ENCODE peak calls at places on chromosomes 3 and 15, in six cellular contexts. Y is CD8-positive, alpha-beta memory T cell; P is SK-N-SH; T is pancreas; N is ovary; K is tibial artery. S is an unnamed sample.
A peak's percentile ranks its signal among the peaks of the same experiment; 100 is the strongest.

GRCh38 chr3:123818324-123818920 is 65.7 kb downstream of the MYLK start:
- DNase-seq in Y (no peak), P (no peak), T (no peak), N (no peak), K (no peak), S (no peak)

GRCh38 chr15:52678468-52679231 is 538 bp downstream of the ATOSA start:
- DNase-seq in Y (peak; percentile 82), P (peak; percentile 70), T (peak; percentile 93), N (peak; percentile 75), K (peak; percentile 77), S (peak; percentile 49)

GRCh38 chr3:36540898-36541518 is 160.7 kb downstream of the STAC start:
- DNase-seq in Y (no peak), P (no peak), T (no peak), N (no peak), K (no peak), S (no peak)

GRCh38 chr15:59344311-59344710 is 28.4 kb downstream of the MYO1E start:
- DNase-seq in Y (no peak), P (no peak), T (no peak), N (no peak), K (no peak), S (no peak)

GRCh38 chr15:91553455-91553854 is 300.1 kb upstream of the SLCO3A1 start:
- DNase-seq in Y (no peak), P (peak; percentile 10), T (no peak), N (no peak), K (no peak), S (no peak)

GRCh38 chr15:85869124-85869523 is 74.4 kb upstream of the KLHL25 start:
- DNase-seq in Y (no peak), P (no peak), T (no peak), N (no peak), K (no peak), S (no peak)

GRCh38 chr3:129016366-129016724 is 15.2 kb downstream of the EFCC1 start:
- DNase-seq in Y (peak; percentile 80), P (no peak), T (no peak), N (no peak), K (no peak), S (no peak)

GRCh38 chr3:195270350-195271115 is 426 bp downstream of the XXYLT1 start:
- DNase-seq in Y (no peak), P (peak; percentile 72), T (peak; percentile 48), N (peak; percentile 61), K (peak; percentile 55), S (no peak)

GRCh38 chr15:73283341-73283962 is 85.3 kb downstream of the HCN4 start:
- DNase-seq in Y (no peak), P (no peak), T (no peak), N (no peak), K (no peak), S (no peak)

GRCh38 chr15:85543741-85544155 is 163.3 kb downstream of the AKAP13 start:
- DNase-seq in Y (peak; percentile 70), P (no peak), T (peak; percentile 73), N (peak; percentile 66), K (peak; percentile 83), S (peak; percentile 71)

GRCh38 chr3:50316657-50317242 is 5.8 kb downstream of the HYAL2 start:
- DNase-seq in Y (peak; percentile 90), P (no peak), T (peak; percentile 40), N (no peak), K (no peak), S (peak; percentile 88)

DNA sequence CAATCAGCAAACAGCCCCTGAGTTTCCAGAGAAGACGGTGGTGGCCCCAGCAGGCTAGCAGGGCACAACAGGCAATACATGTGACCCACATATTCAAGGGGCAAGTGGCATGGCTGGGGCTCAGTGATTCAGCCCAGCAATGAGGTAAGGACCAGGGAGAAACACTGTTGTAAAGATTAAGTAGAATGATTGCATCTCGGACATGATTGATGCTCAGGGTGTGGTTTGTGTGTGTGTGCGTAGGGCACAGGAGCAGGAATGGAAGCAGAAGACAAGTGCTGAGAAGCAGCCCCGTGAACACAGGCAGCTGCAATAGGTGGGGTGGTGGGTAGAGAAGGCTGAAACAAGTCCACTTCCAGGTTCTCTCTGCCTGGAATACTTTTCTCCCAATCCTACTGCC is 37.9 kb downstream of the KLHL6 start:
- DNase-seq in Y (no peak), P (no peak), T (no peak), N (no peak), K (no peak), S (no peak)
- H3K4me3 ChIP-seq in Y (no peak overlapping the region), P (no peak overlapping the region), T (no peak overlapping the region), N (no peak overlapping the region), K (no peak overlapping the region), S (no peak overlapping the region)

DNA sequence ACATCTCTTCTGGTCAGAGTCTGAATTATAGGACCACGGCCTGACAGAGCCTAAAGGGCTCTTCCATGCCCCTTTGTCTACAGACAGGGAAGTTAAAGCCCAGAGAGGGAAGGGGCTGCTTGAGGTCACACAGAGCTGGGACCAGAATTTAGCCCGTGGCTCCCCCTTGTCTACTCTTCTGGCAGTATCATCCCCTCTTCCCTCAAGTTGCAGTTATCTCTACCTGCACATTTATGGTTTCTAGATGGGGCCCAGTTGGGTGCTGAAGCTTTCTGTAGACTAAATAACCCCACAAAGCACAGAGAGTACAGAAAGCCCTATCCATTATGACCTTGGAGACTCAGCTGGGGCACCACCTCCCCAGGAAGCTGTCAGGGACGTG is 16.6 kb downstream of the ACOX2 start:
- DNase-seq in Y (no peak), P (no peak), T (no peak), N (no peak), K (no peak), S (no peak)
- H3K27ac ChIP-seq in Y (no peak overlapping the region), P (no peak overlapping the region), T (no peak overlapping the region), N (no peak overlapping the region), K (no peak overlapping the region), S (no peak overlapping the region)

DNA sequence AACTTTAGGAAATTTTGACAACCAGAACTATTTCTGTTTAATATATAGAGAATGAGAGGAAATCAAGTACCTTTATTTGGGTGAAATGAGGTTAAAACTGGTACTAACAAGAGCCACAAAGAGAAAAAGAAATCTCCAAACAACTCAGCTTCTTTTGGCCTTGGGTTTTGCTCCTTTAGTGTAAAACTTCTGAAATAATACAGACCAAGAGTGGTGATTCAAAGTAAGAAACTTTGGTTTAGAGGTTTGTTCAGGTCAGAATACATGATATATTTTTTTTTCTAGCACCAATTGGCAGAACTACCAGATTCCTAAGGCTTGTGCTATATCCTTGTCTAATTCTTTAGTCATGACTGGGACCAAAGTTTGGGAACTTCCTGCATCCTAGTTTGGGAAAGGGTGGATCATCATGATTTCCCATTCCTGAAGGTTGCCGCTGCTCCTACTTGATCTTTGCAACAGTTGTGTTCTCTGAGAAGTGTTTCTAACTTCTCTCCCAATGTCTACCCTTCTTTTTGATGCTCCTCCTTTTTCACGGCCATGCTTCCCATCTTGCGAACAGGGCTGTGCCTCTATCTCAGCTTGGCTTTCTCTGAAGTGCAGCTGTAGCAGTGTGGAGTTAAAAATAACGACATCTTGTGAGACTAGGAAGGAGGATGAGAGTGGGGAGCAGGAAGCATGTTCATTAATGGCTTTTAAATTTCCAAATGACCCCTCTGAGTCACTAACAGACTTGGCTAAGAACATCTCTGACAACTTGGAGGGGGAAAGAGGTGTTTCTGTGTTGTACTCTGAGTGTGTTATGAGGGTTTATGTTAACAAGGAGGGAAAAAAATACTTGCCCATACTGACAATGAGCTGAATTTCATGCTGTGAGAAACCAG is 87.7 kb downstream of the KCNAB1 start:
- DNase-seq in Y (no peak), P (no peak), T (no peak), N (no peak), K (no peak), S (no peak)
- H3K4me1 ChIP-seq in Y (no peaks in the 10 kb centered on the region), P (no peaks in the 10 kb centered on the region), T (no peaks in the 10 kb centered on the region), N (peaks cover 3% of the 10 kb centered on the region), K (peaks cover 83% of the 10 kb centered on the region), S (no peaks in the 10 kb centered on the region)

DNA sequence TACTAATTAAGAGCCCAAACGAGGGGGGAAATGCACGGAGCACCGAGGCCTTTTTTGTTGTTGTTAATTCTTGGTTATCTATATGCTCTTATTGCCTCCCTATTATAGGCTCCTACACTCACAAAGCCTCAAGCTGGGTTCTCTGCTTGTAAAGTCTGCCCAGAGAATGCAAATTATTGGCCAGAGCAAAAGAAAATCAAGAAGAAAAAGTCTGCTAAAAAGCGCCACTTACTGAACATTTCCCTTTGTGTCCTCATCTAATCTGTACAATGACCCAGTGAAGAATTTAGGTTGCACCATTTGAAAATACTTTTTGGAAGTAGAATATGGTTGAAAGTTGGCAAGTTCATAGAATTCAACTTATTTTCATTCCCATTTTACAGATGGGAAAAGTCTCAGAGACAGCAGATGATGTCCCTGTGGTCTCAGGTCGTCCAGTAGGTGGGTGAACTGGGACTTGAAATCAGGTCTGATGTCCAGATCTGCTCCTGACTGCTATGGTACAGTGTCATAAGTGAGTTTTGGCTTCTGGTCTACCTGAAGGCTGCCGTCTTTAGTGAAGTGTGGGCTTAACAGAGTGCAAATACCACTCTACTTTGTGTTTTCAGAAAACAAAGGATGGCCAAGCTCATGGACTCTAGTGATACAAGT is 1.1 kb upstream of the TNFAIP8L3 start:
- DNase-seq in Y (no peak), P (no peak), T (no peak), N (no peak), K (no peak), S (no peak)
- H3K4me3 ChIP-seq in Y (no peak overlapping the region), P (no peak overlapping the region), T (no peak overlapping the region), N (peak overlapping the region; percentile 78), K (peak overlapping the region; percentile 92), S (peak overlapping the region; percentile 56)

GRCh38 chr3:9815986-9816385 is 5.9 kb downstream of the TTLL3 start:
- DNase-seq in Y (no peak), P (no peak), T (no peak), N (no peak), K (no peak), S (no peak)

GRCh38 chr3:9820944-9821343 is 10.9 kb downstream of the TTLL3 start:
- DNase-seq in Y (no peak), P (peak; percentile 39), T (no peak), N (no peak), K (no peak), S (no peak)

GRCh38 chr3:9820543-9820942 is 10.5 kb downstream of the TTLL3 start:
- DNase-seq in Y (no peak), P (no peak), T (no peak), N (no peak), K (no peak), S (no peak)

GRCh38 chr3:9817437-9817836 is 7.4 kb downstream of the TTLL3 start:
- DNase-seq in Y (no peak), P (no peak), T (no peak), N (no peak), K (no peak), S (no peak)

GRCh38 chr3:9818666-9819335 is 8.7 kb downstream of the TTLL3 start:
- DNase-seq in Y (no peak), P (no peak), T (no peak), N (no peak), K (no peak), S (no peak)
- H3K27ac ChIP-seq in Y (no peak overlapping the region), P (no peak overlapping the region), T (no peak overlapping the region), N (no peak overlapping the region), K (no peak overlapping the region), S (no peak overlapping the region)

GRCh38 chr3:79632842-79633241 is 135.0 kb downstream of the ROBO1 start:
- DNase-seq in Y (no peak), P (no peak), T (no peak), N (no peak), K (no peak), S (no peak)
- H3K4me1 ChIP-seq in Y (no peaks in the 10 kb centered on the region), P (no peaks in the 10 kb centered on the region), T (no peaks in the 10 kb centered on the region), N (no peaks in the 10 kb centered on the region), K (no peaks in the 10 kb centered on the region), S (no peaks in the 10 kb centered on the region)